ENCODE peak calls at places on chromosomes 16 and 17, in six cellular contexts. One of them, this sample, is unnamed.

GRCh38 chr17:74427048-74427762 is 4.7 kb upstream of the GPRC5C start:
- DNase-seq in ELF-1: peak; percentile 49
- DNase-seq in stimulated activated CD4-positive, alpha-beta T cell treated with anti-CD3 and anti-CD28 coated beads, TNF-alpha, amount 100 ng/mL, for 48 hours: no peak
- DNase-seq in activated T-cell treated with anti-CD3 and anti-CD28 coated beads for 1 hour: no peak
- DNase-seq in retina: no peak
- DNase-seq in ELR: no peak
- DNase-seq in this sample: no peak

GRCh38 chr16:6602401-6602800 is 730.2 kb upstream of the RBFOX1 start:
- DNase-seq in stimulated activated CD4-positive, alpha-beta T cell treated with anti-CD3 and anti-CD28 coated beads, TNF-alpha, amount 100 ng/mL, for 48 hours: no peak
- DNase-seq in ELR: no peak
- DNase-seq in retina: no peak
- DNase-seq in ELF-1: no peak
- DNase-seq in activated T-cell treated with anti-CD3 and anti-CD28 coated beads for 1 hour: no peak
- DNase-seq in this sample: no peak

GRCh38 chr16:52500963-52501362 is 46.0 kb downstream of the TOX3 start:
- DNase-seq in ELR: no peak
- DNase-seq in activated T-cell treated with anti-CD3 and anti-CD28 coated beads for 1 hour: no peak
- DNase-seq in ELF-1: no peak
- DNase-seq in retina: no peak
- DNase-seq in stimulated activated CD4-positive, alpha-beta T cell treated with anti-CD3 and anti-CD28 coated beads, TNF-alpha, amount 100 ng/mL, for 48 hours: no peak
- DNase-seq in this sample: no peak

GRCh38 chr17:80790021-80790765 is 201.4 kb upstream of the CHMP6 start:
- DNase-seq in ELF-1: no peak
- DNase-seq in retina: peak; percentile 38
- DNase-seq in activated T-cell treated with anti-CD3 and anti-CD28 coated beads for 1 hour: no peak
- DNase-seq in ELR: peak; percentile 54
- DNase-seq in stimulated activated CD4-positive, alpha-beta T cell treated with anti-CD3 and anti-CD28 coated beads, TNF-alpha, amount 100 ng/mL, for 48 hours: no peak
- DNase-seq in this sample: no peak

GRCh38 chr16:88461291-88462269 is 8.5 kb downstream of the ZFPM1 start:
- DNase-seq in activated T-cell treated with anti-CD3 and anti-CD28 coated beads for 1 hour: no peak
- DNase-seq in stimulated activated CD4-positive, alpha-beta T cell treated with anti-CD3 and anti-CD28 coated beads, TNF-alpha, amount 100 ng/mL, for 48 hours: no peak
- DNase-seq in ELF-1: peak; percentile 80
- DNase-seq in retina: peak; percentile 59
- DNase-seq in ELR: no peak
- DNase-seq in this sample: no peak

GRCh38 chr16:88940196-88941050 is 36.6 kb downstream of the CBFA2T3 start:
- DNase-seq in stimulated activated CD4-positive, alpha-beta T cell treated with anti-CD3 and anti-CD28 coated beads, TNF-alpha, amount 100 ng/mL, for 48 hours: no peak
- DNase-seq in retina: peak; percentile 83
- DNase-seq in ELF-1: no peak
- DNase-seq in ELR: no peak
- DNase-seq in activated T-cell treated with anti-CD3 and anti-CD28 coated beads for 1 hour: no peak
- DNase-seq in this sample: peak; percentile 29

GRCh38 chr16:14063618-14064581 is 7.2 kb upstream of the MRTFB start:
- DNase-seq in ELR: peak; percentile 2
- DNase-seq in stimulated activated CD4-positive, alpha-beta T cell treated with anti-CD3 and anti-CD28 coated beads, TNF-alpha, amount 100 ng/mL, for 48 hours: no peak
- DNase-seq in activated T-cell treated with anti-CD3 and anti-CD28 coated beads for 1 hour: no peak
- DNase-seq in ELF-1: no peak
- DNase-seq in retina: no peak
- DNase-seq in this sample: no peak

GRCh38 chr16:78832100-78832499 is 732.6 kb downstream of the WWOX start:
- DNase-seq in retina: no peak
- DNase-seq in ELR: no peak
- DNase-seq in stimulated activated CD4-positive, alpha-beta T cell treated with anti-CD3 and anti-CD28 coated beads, TNF-alpha, amount 100 ng/mL, for 48 hours: no peak
- DNase-seq in ELF-1: no peak
- DNase-seq in activated T-cell treated with anti-CD3 and anti-CD28 coated beads for 1 hour: no peak
- DNase-seq in this sample: no peak

GRCh38 chr16:55502801-55503366 is 6.0 kb upstream of the LPCAT2 start:
- DNase-seq in stimulated activated CD4-positive, alpha-beta T cell treated with anti-CD3 and anti-CD28 coated beads, TNF-alpha, amount 100 ng/mL, for 48 hours: no peak
- DNase-seq in retina: no peak
- DNase-seq in ELF-1: peak; percentile 92
- DNase-seq in ELR: peak; percentile 57
- DNase-seq in activated T-cell treated with anti-CD3 and anti-CD28 coated beads for 1 hour: no peak
- DNase-seq in this sample: peak; percentile 16

GRCh38 chr16:11297492-11298142 is 16.5 kb upstream of the PRM1 start:
- DNase-seq in retina: peak; percentile 69
- DNase-seq in stimulated activated CD4-positive, alpha-beta T cell treated with anti-CD3 and anti-CD28 coated beads, TNF-alpha, amount 100 ng/mL, for 48 hours: peak; percentile 30
- DNase-seq in activated T-cell treated with anti-CD3 and anti-CD28 coated beads for 1 hour: peak; percentile 50
- DNase-seq in ELF-1: peak; percentile 54
- DNase-seq in ELR: peak; percentile 28
- DNase-seq in this sample: peak; percentile 62

GRCh38 chr16:31377210-31377903 is 15.8 kb upstream of the ITGAD start:
- DNase-seq in ELF-1: no peak
- DNase-seq in retina: no peak
- DNase-seq in activated T-cell treated with anti-CD3 and anti-CD28 coated beads for 1 hour: no peak
- DNase-seq in ELR: no peak
- DNase-seq in stimulated activated CD4-positive, alpha-beta T cell treated with anti-CD3 and anti-CD28 coated beads, TNF-alpha, amount 100 ng/mL, for 48 hours: no peak
- DNase-seq in this sample: no peak

GRCh38 chr17:45672301-45672700 is 111.8 kb upstream of the CRHR1 start:
- DNase-seq in ELF-1: no peak
- DNase-seq in ELR: no peak
- DNase-seq in activated T-cell treated with anti-CD3 and anti-CD28 coated beads for 1 hour: no peak
- DNase-seq in retina: no peak
- DNase-seq in stimulated activated CD4-positive, alpha-beta T cell treated with anti-CD3 and anti-CD28 coated beads, TNF-alpha, amount 100 ng/mL, for 48 hours: no peak
- DNase-seq in this sample: no peak

GRCh38 chr17:76248013-76248782 is 7.9 kb upstream of the RNF157 start:
- DNase-seq in ELF-1: no peak
- DNase-seq in retina: no peak
- DNase-seq in stimulated activated CD4-positive, alpha-beta T cell treated with anti-CD3 and anti-CD28 coated beads, TNF-alpha, amount 100 ng/mL, for 48 hours: no peak
- DNase-seq in ELR: no peak
- DNase-seq in activated T-cell treated with anti-CD3 and anti-CD28 coated beads for 1 hour: no peak
- DNase-seq in this sample: no peak

GRCh38 chr16:68233835-68234187 is 2.1 kb downstream of the ESRP2 start:
- DNase-seq in stimulated activated CD4-positive, alpha-beta T cell treated with anti-CD3 and anti-CD28 coated beads, TNF-alpha, amount 100 ng/mL, for 48 hours: no peak
- DNase-seq in activated T-cell treated with anti-CD3 and anti-CD28 coated beads for 1 hour: no peak
- DNase-seq in ELR: no peak
- DNase-seq in ELF-1: no peak
- DNase-seq in retina: no peak
- DNase-seq in this sample: no peak

GRCh38 chr17:79832211-79833109 is 6.8 kb downstream of the CBX4 start:
- DNase-seq in activated T-cell treated with anti-CD3 and anti-CD28 coated beads for 1 hour: no peak
- DNase-seq in retina: peak; percentile 57
- DNase-seq in ELF-1: no peak
- DNase-seq in stimulated activated CD4-positive, alpha-beta T cell treated with anti-CD3 and anti-CD28 coated beads, TNF-alpha, amount 100 ng/mL, for 48 hours: no peak
- DNase-seq in ELR: no peak
- DNase-seq in this sample: no peak

GRCh38 chr16:3909791-3910583 is 29.5 kb upstream of the CREBBP start:
- DNase-seq in retina: no peak
- DNase-seq in activated T-cell treated with anti-CD3 and anti-CD28 coated beads for 1 hour: no peak
- DNase-seq in stimulated activated CD4-positive, alpha-beta T cell treated with anti-CD3 and anti-CD28 coated beads, TNF-alpha, amount 100 ng/mL, for 48 hours: no peak
- DNase-seq in ELR: no peak
- DNase-seq in ELF-1: peak; percentile 23
- DNase-seq in this sample: no peak

GRCh38 chr17:41579484-41580243 is 7.0 kb downstream of the KRT14 start:
- DNase-seq in stimulated activated CD4-positive, alpha-beta T cell treated with anti-CD3 and anti-CD28 coated beads, TNF-alpha, amount 100 ng/mL, for 48 hours: peak; percentile 44
- DNase-seq in activated T-cell treated with anti-CD3 and anti-CD28 coated beads for 1 hour: peak; percentile 20
- DNase-seq in ELR: peak; percentile 81
- DNase-seq in ELF-1: peak; percentile 97
- DNase-seq in retina: peak; percentile 87
- DNase-seq in this sample: peak; percentile 92

GRCh38 chr16:81521141-81521626 is 76.6 kb downstream of the CMIP start:
- DNase-seq in stimulated activated CD4-positive, alpha-beta T cell treated with anti-CD3 and anti-CD28 coated beads, TNF-alpha, amount 100 ng/mL, for 48 hours: peak; percentile 27
- DNase-seq in ELR: no peak
- DNase-seq in retina: peak; percentile 76
- DNase-seq in activated T-cell treated with anti-CD3 and anti-CD28 coated beads for 1 hour: peak; percentile 58
- DNase-seq in ELF-1: peak; percentile 39
- DNase-seq in this sample: no peak

GRCh38 chr17:83100220-83100852 is 20.9 kb downstream of the METRNL start:
- DNase-seq in ELF-1: no peak
- DNase-seq in ELR: no peak
- DNase-seq in stimulated activated CD4-positive, alpha-beta T cell treated with anti-CD3 and anti-CD28 coated beads, TNF-alpha, amount 100 ng/mL, for 48 hours: no peak
- DNase-seq in activated T-cell treated with anti-CD3 and anti-CD28 coated beads for 1 hour: no peak
- DNase-seq in retina: no peak
- DNase-seq in this sample: no peak

GRCh38 chr17:48441231-48441711 is 11.3 kb upstream of the SKAP1 start:
- DNase-seq in stimulated activated CD4-positive, alpha-beta T cell treated with anti-CD3 and anti-CD28 coated beads, TNF-alpha, amount 100 ng/mL, for 48 hours: no peak
- DNase-seq in ELR: no peak
- DNase-seq in activated T-cell treated with anti-CD3 and anti-CD28 coated beads for 1 hour: no peak
- DNase-seq in retina: no peak
- DNase-seq in ELF-1: no peak
- DNase-seq in this sample: no peak

GRCh38 chr16:51085271-51085670 is 65.8 kb downstream of the SALL1 start:
- DNase-seq in stimulated activated CD4-positive, alpha-beta T cell treated with anti-CD3 and anti-CD28 coated beads, TNF-alpha, amount 100 ng/mL, for 48 hours: no peak
- DNase-seq in activated T-cell treated with anti-CD3 and anti-CD28 coated beads for 1 hour: no peak
- DNase-seq in retina: no peak
- DNase-seq in ELR: no peak
- DNase-seq in ELF-1: no peak
- DNase-seq in this sample: no peak

GRCh38 chr17:60888812-60889709 is 211.4 kb downstream of the BCAS3 start:
- DNase-seq in ELR: no peak
- DNase-seq in retina: no peak
- DNase-seq in activated T-cell treated with anti-CD3 and anti-CD28 coated beads for 1 hour: no peak
- DNase-seq in ELF-1: no peak
- DNase-seq in stimulated activated CD4-positive, alpha-beta T cell treated with anti-CD3 and anti-CD28 coated beads, TNF-alpha, amount 100 ng/mL, for 48 hours: no peak
- DNase-seq in this sample: no peak

GRCh38 chr17:76179496-76180467 is 38.7 kb upstream of the FOXJ1 start:
- DNase-seq in retina: no peak
- DNase-seq in activated T-cell treated with anti-CD3 and anti-CD28 coated beads for 1 hour: no peak
- DNase-seq in ELR: peak; percentile 55
- DNase-seq in stimulated activated CD4-positive, alpha-beta T cell treated with anti-CD3 and anti-CD28 coated beads, TNF-alpha, amount 100 ng/mL, for 48 hours: no peak
- DNase-seq in ELF-1: no peak
- DNase-seq in this sample: no peak

GRCh38 chr17:47199627-47200324 is 9.4 kb upstream of the MYL4 start:
- DNase-seq in ELF-1: no peak
- DNase-seq in activated T-cell treated with anti-CD3 and anti-CD28 coated beads for 1 hour: no peak
- DNase-seq in retina: no peak
- DNase-seq in ELR: no peak
- DNase-seq in stimulated activated CD4-positive, alpha-beta T cell treated with anti-CD3 and anti-CD28 coated beads, TNF-alpha, amount 100 ng/mL, for 48 hours: no peak
- DNase-seq in this sample: no peak

GRCh38 chr17:2259769-2260536 is 43.6 kb downstream of the SMG6 start:
- DNase-seq in stimulated activated CD4-positive, alpha-beta T cell treated with anti-CD3 and anti-CD28 coated beads, TNF-alpha, amount 100 ng/mL, for 48 hours: peak; percentile 50
- DNase-seq in ELF-1: no peak
- DNase-seq in retina: no peak
- DNase-seq in ELR: no peak
- DNase-seq in activated T-cell treated with anti-CD3 and anti-CD28 coated beads for 1 hour: peak; percentile 22
- DNase-seq in this sample: peak; percentile 74

GRCh38 chr17:29615492-29616299 is 7.0 kb downstream of the CORO6 start:
- DNase-seq in stimulated activated CD4-positive, alpha-beta T cell treated with anti-CD3 and anti-CD28 coated beads, TNF-alpha, amount 100 ng/mL, for 48 hours: peak; percentile 67
- DNase-seq in ELF-1: peak; percentile 91
- DNase-seq in retina: peak; percentile 88
- DNase-seq in ELR: peak; percentile 84
- DNase-seq in activated T-cell treated with anti-CD3 and anti-CD28 coated beads for 1 hour: peak; percentile 78
- DNase-seq in this sample: peak; percentile 93

GRCh38 chr17:57663326-57664070 is 81.6 kb downstream of the CCDC182 start:
- DNase-seq in retina: no peak
- DNase-seq in activated T-cell treated with anti-CD3 and anti-CD28 coated beads for 1 hour: no peak
- DNase-seq in stimulated activated CD4-positive, alpha-beta T cell treated with anti-CD3 and anti-CD28 coated beads, TNF-alpha, amount 100 ng/mL, for 48 hours: no peak
- DNase-seq in ELR: no peak
- DNase-seq in ELF-1: no peak
- DNase-seq in this sample: no peak

GRCh38 chr17:78041401-78042179 is 83.1 kb downstream of the TNRC6C start:
- DNase-seq in stimulated activated CD4-positive, alpha-beta T cell treated with anti-CD3 and anti-CD28 coated beads, TNF-alpha, amount 100 ng/mL, for 48 hours: no peak
- DNase-seq in activated T-cell treated with anti-CD3 and anti-CD28 coated beads for 1 hour: no peak
- DNase-seq in retina: no peak
- DNase-seq in ELF-1: no peak
- DNase-seq in ELR: peak; percentile 40
- DNase-seq in this sample: peak; percentile 10

GRCh38 chr17:45888392-45888791 is 6.0 kb upstream of the MAPT start:
- DNase-seq in retina: no peak
- DNase-seq in ELF-1: no peak
- DNase-seq in activated T-cell treated with anti-CD3 and anti-CD28 coated beads for 1 hour: no peak
- DNase-seq in stimulated activated CD4-positive, alpha-beta T cell treated with anti-CD3 and anti-CD28 coated beads, TNF-alpha, amount 100 ng/mL, for 48 hours: no peak
- DNase-seq in ELR: no peak
- DNase-seq in this sample: no peak